ENCODE peak calls at places on chromosomes 2 and 18, in ten cellular contexts. P is tibial artery, V is right cardiac atrium, K is cardiac muscle cell, W is transverse colon, M is uterus, L is upper lobe of right lung, S is thoracic aorta, Z is psoas muscle, O is body of pancreas. Y is an unnamed sample.

GRCh38 chr2:84302513-84303412 is 156.3 kb downstream of the SUCLG1 start:
- DNase-seq in P (no peak), V (no peak), K (peak; percentile 80), W (peak; percentile 58), M (no peak), L (no peak), S (no peak), Z (no peak), O (peak; percentile 58), Y (peak; percentile 92)

GRCh38 chr2:152098033-152098797 is 629 bp downstream of the CACNB4 start:
- DNase-seq in P (peak; percentile 39), V (peak; percentile 71), K (peak; percentile 36), W (peak; percentile 19), M (no peak), L (peak; percentile 75), S (no peak), Z (peak; percentile 36), O (peak; percentile 34), Y (peak; percentile 17)

GRCh38 chr2:69196327-69197117 is 183.5 kb downstream of the ANTXR1 start:
- DNase-seq in P (no peak), V (no peak), K (no peak), W (no peak), M (peak; percentile 62), L (no peak), S (no peak), Z (no peak), O (peak; percentile 30), Y (no peak)

GRCh38 chr2:211175956-211176355 is 619.6 kb downstream of the CPS1 start:
- DNase-seq in P (no peak), V (no peak), K (no peak), W (no peak), M (no peak), L (no peak), S (no peak), Z (no peak), O (no peak), Y (no peak)

GRCh38 chr2:128306931-128307460 is 11.7 kb downstream of the HS6ST1 start:
- DNase-seq in P (peak; percentile 4), V (peak; percentile 50), K (no peak), W (no peak), M (no peak), L (peak; percentile 59), S (no peak), Z (no peak), O (peak; percentile 31), Y (no peak)

GRCh38 chr2:42809876-42810125 is 17.4 kb upstream of the HAAO start:
- DNase-seq in P (peak; percentile 86), V (peak; percentile 95), K (peak; percentile 88), W (peak; percentile 86), M (peak; percentile 85), L (peak; percentile 95), S (peak; percentile 38), Z (peak; percentile 89), O (peak; percentile 86), Y (peak; percentile 69)

GRCh38 chr2:220076734-220077133 is 449.3 kb downstream of the SLC4A3 start:
- DNase-seq in P (peak; percentile 60), V (no peak), K (peak; percentile 27), W (no peak), M (no peak), L (no peak), S (peak; percentile 16), Z (no peak), O (no peak), Y (no peak)

GRCh38 chr2:83817511-83817910 is 641.6 kb downstream of the SUCLG1 start:
- DNase-seq in P (no peak), V (no peak), K (no peak), W (no peak), M (no peak), L (no peak), S (no peak), Z (no peak), O (no peak), Y (peak; percentile 3)

GRCh38 chr18:61893304-61893970 is 630 bp upstream of the RNF152 start:
- DNase-seq in P (peak; percentile 28), V (peak; percentile 87), K (peak; percentile 77), W (peak; percentile 55), M (peak; percentile 62), L (peak; percentile 74), S (no peak), Z (peak; percentile 56), O (peak; percentile 58), Y (peak; percentile 53)

GRCh38 chr2:228655341-228655740 is 473.9 kb upstream of the SPHKAP start:
- DNase-seq in P (no peak), V (no peak), K (no peak), W (no peak), M (no peak), L (no peak), S (no peak), Z (no peak), O (no peak), Y (no peak)

GRCh38 chr18:7414459-7414858 is 152.7 kb upstream of the PTPRM start:
- DNase-seq in P (peak; percentile 70), V (no peak), K (no peak), W (no peak), M (no peak), L (no peak), S (no peak), Z (peak; percentile 22), O (no peak), Y (no peak)

GRCh38 chr2:152155209-152155608 is 20.4 kb downstream of the STAM2 start:
- DNase-seq in P (no peak), V (no peak), K (no peak), W (no peak), M (no peak), L (no peak), S (no peak), Z (no peak), O (no peak), Y (no peak)

GRCh38 chr18:6004119-6004518 is 108.8 kb upstream of the TMEM200C start:
- DNase-seq in P (no peak), V (no peak), K (no peak), W (no peak), M (no peak), L (no peak), S (no peak), Z (no peak), O (no peak), Y (no peak)

DNA sequence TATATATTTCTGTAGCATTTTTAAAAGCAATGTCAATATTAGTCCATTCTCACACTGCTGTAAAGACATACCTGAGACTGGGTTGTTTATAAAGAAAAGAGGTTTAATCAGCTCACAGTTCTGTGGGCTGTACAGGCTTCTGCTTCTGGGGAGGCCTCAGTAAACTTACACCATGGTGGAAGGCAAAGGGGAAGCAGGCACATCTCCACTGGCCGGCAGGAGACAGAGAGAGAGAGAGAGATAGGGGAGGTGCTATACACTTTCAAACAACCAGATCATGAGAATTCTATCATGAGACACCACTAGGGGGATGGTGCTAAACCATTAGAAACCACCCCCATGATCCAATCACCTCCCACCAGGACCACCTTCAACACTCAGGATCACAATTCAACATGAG is 43.1 kb downstream of the CHMP3 start:
- DNase-seq in P (no peak), V (no peak), K (no peak), W (no peak), M (no peak), L (no peak), S (no peak), Z (no peak), O (no peak), Y (no peak)
- H3K4me3 ChIP-seq in P (no peak overlapping the region), V (no peak overlapping the region), K (no peak overlapping the region), W (no peak overlapping the region), M (no peak overlapping the region), L (no peak overlapping the region), S (no peak overlapping the region), Z (no peak overlapping the region), O (no peak overlapping the region), Y (no peak overlapping the region)

GRCh38 chr2:167135691-167136090 is 247.4 kb downstream of the XIRP2 start:
- DNase-seq in P (no peak), V (no peak), K (no peak), W (no peak), M (no peak), L (no peak), S (no peak), Z (no peak), O (no peak), Y (no peak)
- H3K4me1 ChIP-seq in P (peaks cover 7% of the 10 kb centered on the region), V (no peaks in the 10 kb centered on the region), K (peaks cover 3% of the 10 kb centered on the region), W (no peaks in the 10 kb centered on the region), M (no peaks in the 10 kb centered on the region), L (no peaks in the 10 kb centered on the region), S (no peaks in the 10 kb centered on the region), Z (peaks cover 22% of the 10 kb centered on the region), O (no peaks in the 10 kb centered on the region), Y (no peaks in the 10 kb centered on the region)

GRCh38 chr18:42190643-42191042 is 235.6 kb downstream of the PIK3C3 start:
- DNase-seq in P (no peak), V (no peak), K (no peak), W (no peak), M (no peak), L (no peak), S (no peak), Z (no peak), O (no peak), Y (no peak)

GRCh38 chr18:42184685-42185477 is 229.8 kb downstream of the PIK3C3 start:
- DNase-seq in P (no peak), V (peak; percentile 17), K (no peak), W (no peak), M (no peak), L (no peak), S (no peak), Z (no peak), O (no peak), Y (no peak)

GRCh38 chr18:42185486-42185885 is 230.5 kb downstream of the PIK3C3 start:
- DNase-seq in P (no peak), V (no peak), K (no peak), W (no peak), M (no peak), L (no peak), S (no peak), Z (no peak), O (no peak), Y (no peak)

GRCh38 chr18:42183746-42184145 is 228.7 kb downstream of the PIK3C3 start:
- DNase-seq in P (no peak), V (no peak), K (no peak), W (no peak), M (no peak), L (no peak), S (no peak), Z (no peak), O (no peak), Y (no peak)

GRCh38 chr18:42187611-42188378 is 232.8 kb downstream of the PIK3C3 start:
- DNase-seq in P (no peak), V (no peak), K (no peak), W (no peak), M (no peak), L (no peak), S (no peak), Z (no peak), O (no peak), Y (no peak)
- H3K4me3 ChIP-seq in P (no peak overlapping the region), V (no peak overlapping the region), K (no peak overlapping the region), W (no peak overlapping the region), M (no peak overlapping the region), L (no peak overlapping the region), S (no peak overlapping the region), Z (no peak overlapping the region), O (no peak overlapping the region), Y (no peak overlapping the region)

DNA sequence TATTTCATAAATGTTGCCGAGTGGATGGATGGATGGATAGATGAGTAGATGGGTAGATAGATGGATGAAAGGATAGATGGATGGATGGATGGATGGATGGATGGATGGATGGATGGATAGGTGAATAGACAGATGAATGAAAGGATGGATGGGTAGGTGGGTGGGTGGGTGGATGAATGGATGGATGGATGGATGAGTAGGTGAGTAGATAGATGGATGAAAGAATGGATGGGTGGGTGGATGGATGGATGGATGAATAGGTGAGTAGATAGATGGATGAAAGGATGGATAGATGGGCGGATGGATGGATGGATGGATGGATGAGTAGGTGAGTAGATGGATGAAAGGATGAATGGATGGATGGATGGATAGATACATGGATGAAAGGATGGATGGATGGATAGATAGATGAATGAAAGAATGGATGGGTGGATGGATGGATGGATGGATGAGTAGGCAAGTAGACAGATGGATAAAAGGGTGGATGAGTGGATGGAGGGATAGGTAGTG is 104.3 kb downstream of the SMAD7 start:
- DNase-seq in P (no peak), V (no peak), K (no peak), W (no peak), M (no peak), L (no peak), S (no peak), Z (no peak), O (no peak), Y (no peak)
- H3K4me1 ChIP-seq in P (peaks cover 59% of the 10 kb centered on the region), V (peaks cover 31% of the 10 kb centered on the region), K (peaks cover 46% of the 10 kb centered on the region), W (peaks cover 28% of the 10 kb centered on the region), M (no peaks in the 10 kb centered on the region), L (peaks cover 37% of the 10 kb centered on the region), S (peaks cover 28% of the 10 kb centered on the region), Z (peaks cover 20% of the 10 kb centered on the region), O (peaks cover 20% of the 10 kb centered on the region), Y (peaks cover 8% of the 10 kb centered on the region)